ENCODE peak calls at places on chromosomes 11 and 22, in five cellular contexts. B is stimulated activated CD4-positive, alpha-beta T cell treated with anti-CD3 and anti-CD28 coated beads, Interleukin-1b, Interleukin-23, amount 100 ng/mL, for 24 hours; Y is stimulated activated CD8-positive, alpha-beta memory T cell treated with anti-CD3 and anti-CD28 coated beads, Interleukin-2, amount 100 ng/mL, for 1 hour; X is HS-5; K is dorsolateral prefrontal cortex. F is an unnamed sample.

GRCh38 chr11:12223771-12224536 is 113.6 kb downstream of the MICAL2 start:
- DNase-seq in B (no peak), Y (no peak), X (no peak), K (no peak), F (no peak)

GRCh38 chr11:23856654-23857053 is 640.2 kb upstream of the LUZP2 start:
- DNase-seq in B (no peak), Y (no peak), X (peak), K (no peak), F (no peak)

GRCh38 chr11:69326622-69327219 is 32.8 kb downstream of the MYEOV start:
- DNase-seq in B (no peak), Y (no peak), X (no peak), K (no peak), F (no peak)

GRCh38 chr22:37806409-37807338 is 1.1 kb upstream of the GCAT start:
- DNase-seq in B (no peak), Y (no peak), X (no peak), K (no peak), F (no peak)

GRCh38 chr11:110867951-110868350 is 155.7 kb upstream of the ARHGAP20 start:
- DNase-seq in B (no peak), Y (no peak), X (no peak), K (no peak), F (no peak)

GRCh38 chr11:108669711-108670110 is 4.8 kb downstream of the DDX10 start:
- DNase-seq in B (no peak), Y (no peak), X (no peak), K (no peak), F (no peak)

GRCh38 chr11:20192151-20192550 is 31.9 kb upstream of the DBX1 start:
- DNase-seq in B (no peak), Y (no peak), X (no peak), K (no peak), F (no peak)

GRCh38 chr11:78045851-78046485 is 17.7 kb upstream of the THRSP start:
- DNase-seq in B (peak), Y (peak), X (peak), K (peak), F (peak)

GRCh38 chr11:102269927-102270326 is 47.4 kb upstream of the BIRC3 start:
- DNase-seq in B (no peak), Y (no peak), X (peak), K (no peak), F (no peak)

GRCh38 chr11:114678125-114679036 is at the start of gene NXPE2:
- DNase-seq in B (no peak), Y (no peak), X (peak), K (no peak), F (no peak)

GRCh38 chr11:13947379-13947778 is 15.1 kb upstream of the SPON1 start:
- DNase-seq in B (no peak), Y (no peak), X (no peak), K (no peak), F (no peak)

GRCh38 chr11:8794677-8795103 is 112.1 kb downstream of the RPL27A start:
- DNase-seq in B (no peak), Y (no peak), X (no peak), K (no peak), F (no peak)

GRCh38 chr22:32531955-32532818 is 57.6 kb downstream of the FBXO7 start:
- DNase-seq in B (no peak), Y (no peak), X (no peak), K (no peak), F (no peak)

F was measured in T-helper 9 cell.